ENCODE peak calls at places on chromosomes 2 and 18, in five cellular contexts. I is NT2/D1, Y is GM12878, A is H1, N is HepG2. K is an unnamed sample.

GRCh38 chr2:228282371-228282770 is 100.9 kb upstream of the SPHKAP start:
- DNase-seq in N (no peak), A (no peak), Y (no peak), I (no peak), K (no peak)

GRCh38 chr2:56448999-56449431 is 265.2 kb downstream of the CCDC85A start:
- DNase-seq in Y (no peak), N (peak; percentile 88), I (no peak), A (no peak), K (no peak)

GRCh38 chr2:191501390-191502168 is 176.4 kb upstream of the NABP1 start:
- DNase-seq in Y (no peak), N (peak; percentile 35), A (no peak), I (no peak), K (no peak)

GRCh38 chr18:10164241-10165160 is 250.7 kb downstream of the VAPA start:
- DNase-seq in Y (no peak), I (no peak), N (no peak), A (no peak), K (no peak)

GRCh38 chr2:95208101-95208500 is 780 bp downstream of the ZNF892 start:
- DNase-seq in A (no peak), I (no peak), Y (no peak), N (no peak), K (no peak)

GRCh38 chr2:50820176-50820575 is 211.8 kb downstream of the NRXN1 start:
- DNase-seq in I (no peak), N (no peak), Y (no peak), A (no peak), K (no peak)

GRCh38 chr2:27907547-27907946 is 17.0 kb downstream of the BABAM2 start:
- DNase-seq in Y (no peak), I (no peak), A (no peak), N (no peak), K (no peak)

GRCh38 chr2:44169155-44169898 is 652 bp downstream of the PPM1B start:
- DNase-seq in Y (peak; percentile 27), I (no peak), N (peak; percentile 24), A (peak; percentile 66), K (peak; percentile 26)

GRCh38 chr18:9992300-9992987 is 78.6 kb downstream of the VAPA start:
- DNase-seq in N (no peak), I (no peak), A (no peak), Y (no peak), K (no peak)

GRCh38 chr2:113240150-113240914 is 38.4 kb downstream of the PAX8 start:
- DNase-seq in Y (no peak), A (no peak), N (no peak), I (no peak), K (no peak)

GRCh38 chr2:174771136-174771535 is 6.9 kb upstream of the CHRNA1 start:
- DNase-seq in N (no peak), I (no peak), A (no peak), Y (no peak), K (no peak)

GRCh38 chr18:78494204-78494603 is 485.4 kb upstream of the SALL3 start:
- DNase-seq in A (no peak), I (no peak), Y (no peak), N (no peak), K (no peak)

GRCh38 chr18:49519041-49519971 is 32.3 kb upstream of the C18orf32 start:
- DNase-seq in I (no peak), Y (no peak), A (no peak), N (no peak), K (no peak)

GRCh38 chr2:118221952-118222594 is 133.8 kb downstream of the INSIG2 start:
- DNase-seq in Y (no peak), N (peak; percentile 61), I (peak; percentile 66), A (peak; percentile 52), K (peak; percentile 59)

GRCh38 chr18:7457276-7457675 is 109.8 kb upstream of the PTPRM start:
- DNase-seq in I (no peak), Y (no peak), N (no peak), A (no peak), K (no peak)

GRCh38 chr2:73983322-73984202 is 1.1 kb upstream of the TET3 start:
- DNase-seq in I (no peak), N (peak; percentile 63), Y (no peak), A (peak; percentile 73), K (no peak)

GRCh38 chr2:205903549-205904129 is 182.3 kb downstream of the INO80D start:
- DNase-seq in N (peak; percentile 79), I (peak; percentile 28), A (no peak), Y (no peak), K (peak; percentile 53)

GRCh38 chr2:22124003-22124402 is 1000.2 kb downstream of the TDRD15 start:
- DNase-seq in Y (no peak), I (peak; percentile 8), N (peak; percentile 10), A (no peak), K (peak; percentile 5)

GRCh38 chr2:145006957-145007672 is 487.2 kb upstream of the ZEB2 start:
- DNase-seq in I (no peak), N (no peak), Y (no peak), A (no peak), K (no peak)

GRCh38 chr2:45176399-45176798 is 167.1 kb upstream of the SIX2 start:
- DNase-seq in A (no peak), N (no peak), I (no peak), Y (no peak), K (no peak)

GRCh38 chr2:27014771-27015433 is 17.9 kb upstream of the TMEM214 start:
- DNase-seq in Y (no peak), A (no peak), I (no peak), N (peak; percentile 52), K (no peak)

GRCh38 chr18:74331404-74331803 is 15.8 kb downstream of the C18orf63 start:
- DNase-seq in A (no peak), N (peak; percentile 43), Y (no peak), I (no peak), K (peak; percentile 5)

GRCh38 chr2:29517421-29517820 is 402.2 kb downstream of the CLIP4 start:
- DNase-seq in A (no peak), Y (no peak), N (no peak), I (no peak), K (no peak)

GRCh38 chr2:146226077-146226476 is 1618.8 kb upstream of the ACVR2A start:
- DNase-seq in I (no peak), A (no peak), Y (no peak), N (no peak), K (no peak)

GRCh38 chr2:200417389-200417788 is 92.5 kb downstream of the KCTD18 start:
- DNase-seq in Y (no peak), I (no peak), N (no peak), A (no peak), K (no peak)

GRCh38 chr2:31038385-31038784 is 99.9 kb downstream of the GALNT14 start:
- DNase-seq in N (peak; percentile 10), Y (no peak), I (peak; percentile 50), A (peak; percentile 62), K (peak; percentile 40)

GRCh38 chr2:226649871-226650660 is 149.6 kb downstream of the IRS1 start:
- DNase-seq in A (peak; percentile 56), I (peak; percentile 92), Y (peak; percentile 33), N (peak; percentile 90), K (peak; percentile 23)

GRCh38 chr18:50632895-50633515 is 73.1 kb downstream of the MAPK4 start:
- DNase-seq in N (no peak), A (no peak), I (no peak), Y (no peak), K (no peak)

DNA sequence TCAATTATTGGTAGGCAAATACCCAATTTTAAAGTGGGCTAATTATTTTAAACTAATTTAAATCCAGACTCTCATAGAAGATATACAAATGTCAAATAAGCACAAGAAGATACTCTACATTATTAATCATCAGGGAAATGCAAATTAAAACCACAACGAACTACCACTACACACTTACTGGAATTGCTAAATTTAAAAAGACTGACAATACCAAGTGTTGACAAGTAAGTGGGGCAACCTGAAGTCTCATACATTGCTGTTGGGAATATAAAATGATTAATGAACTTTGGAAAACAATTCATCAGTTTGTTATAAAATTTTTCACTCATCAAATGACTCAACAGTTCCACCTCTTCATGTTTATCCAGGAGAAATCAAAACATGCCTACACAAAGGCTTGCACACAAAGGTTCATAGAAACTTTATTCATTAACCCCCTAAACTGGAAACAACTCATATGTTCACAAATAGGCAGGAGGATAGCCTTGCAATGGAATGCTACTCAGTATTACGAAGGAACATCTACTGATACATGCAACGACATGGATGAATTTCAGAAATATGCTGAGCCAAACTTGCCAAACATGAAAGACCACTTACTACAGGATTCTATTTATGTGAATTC is 120.8 kb downstream of the MCFD2 start:
- DNase-seq in Y (no peak), A (no peak), N (no peak), I (no peak), K (no peak)
- TF ChIP-seq SUZ12 in Y (no peak), A (no peak), N (no peak), I (no peak), K (no peak)

GRCh38 chr18:47829831-47830230 is 100.6 kb downstream of the SMAD2 start:
- DNase-seq in Y (no peak), N (no peak), I (no peak), A (no peak), K (no peak)
- TF ChIP-seq SUZ12 in Y (no peak), N (no peak), I (no peak), A (no peak), K (no peak)

DNA sequence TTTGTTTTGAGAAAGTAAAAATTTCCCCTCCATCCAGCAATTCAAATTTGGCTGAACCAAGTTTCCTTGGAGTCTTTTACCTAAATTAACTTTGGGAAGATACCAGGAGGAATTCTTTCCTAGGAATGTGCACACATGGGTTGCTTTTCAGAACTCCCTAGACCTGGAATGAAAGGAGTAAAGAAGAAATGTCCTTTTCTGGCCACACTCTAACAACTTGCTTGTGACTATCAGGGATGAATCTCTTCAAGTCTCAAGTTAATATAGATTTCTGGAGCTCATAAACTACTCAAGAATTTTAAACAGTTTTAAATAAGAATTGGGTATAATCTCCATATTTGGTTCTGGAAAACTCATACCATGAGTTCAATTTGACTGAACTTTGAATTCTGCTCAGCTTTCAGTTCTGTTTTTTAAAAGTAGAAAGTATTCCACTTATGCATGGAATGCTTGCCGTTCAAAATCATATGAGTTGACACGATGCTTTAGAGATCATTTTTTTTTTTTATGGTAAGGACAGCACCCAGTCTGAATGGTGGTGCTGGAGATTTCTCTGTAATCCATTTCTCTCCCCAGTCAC is 7.7 kb downstream of the RASGRP3 start:
- DNase-seq in I (no peak), Y (no peak), N (no peak), A (no peak), K (no peak)
- TF ChIP-seq SUZ12 in I (no peak), Y (no peak), N (no peak), A (no peak), K (no peak)

DNA sequence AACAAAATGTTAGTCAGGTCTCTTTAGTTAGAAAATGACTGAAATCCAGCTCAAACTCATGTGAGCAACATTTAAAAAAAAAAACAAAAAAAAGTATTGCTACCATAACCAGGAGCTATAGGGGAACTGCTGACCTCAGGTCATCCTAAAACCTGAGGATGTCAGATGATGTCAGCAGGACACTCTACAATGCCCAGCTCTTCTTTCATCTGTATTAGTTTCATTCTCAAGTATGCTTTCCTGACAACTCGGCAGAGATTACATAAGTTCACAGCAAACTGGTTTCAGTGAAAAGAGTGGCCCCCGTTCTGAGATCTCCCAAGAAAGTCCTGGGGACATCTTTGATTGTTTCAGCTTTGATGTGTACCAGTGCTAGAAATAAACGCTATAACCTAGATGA is 4.2 kb upstream of the ESCO1 start:
- DNase-seq in A (no peak), I (no peak), Y (no peak), N (no peak), K (no peak)
- TF ChIP-seq SUZ12 in A (no peak), I (no peak), Y (no peak), N (no peak), K (no peak)

K was measured in HEK293T.